ENCODE peak calls at places on chromosomes 5 and 9, in four cellular contexts. F, C, X and M are unnamed samples.

GRCh38 chr5:131539251-131539650 is 95.8 kb downstream of the RAPGEF6 start:
- DNase-seq in F (no peak), C (no peak), X (no peak), M (no peak)

GRCh38 chr9:114055061-114055460 is 23.0 kb downstream of the AMBP start:
- DNase-seq in X (no peak), C (no peak), F (no peak), M (no peak)

GRCh38 chr9:93020785-93021670 is 37.5 kb upstream of the SUSD3 start:
- DNase-seq in F (no peak), C (no peak), X (no peak), M (no peak)

GRCh38 chr5:23506329-23507236 is 826 bp upstream of the PRDM9 start:
- DNase-seq in F (no peak), C (no peak), X (no peak), M (no peak)

GRCh38 chr9:126794441-126794840 is 10.4 kb upstream of the ZBTB43 start:
- DNase-seq in C (no peak), X (no peak), F (no peak), M (no peak)

GRCh38 chr5:141849371-141850182 is 28.6 kb downstream of the PCDH1 start:
- DNase-seq in C (peak), F (peak), X (peak), M (no peak)

GRCh38 chr5:1801954-1802295 is 718 bp downstream of the NDUFS6 start:
- DNase-seq in C (no peak), F (peak), X (no peak), M (no peak)

GRCh38 chr9:24351952-24352351 is 193.7 kb downstream of the IZUMO3 start:
- DNase-seq in F (no peak), X (no peak), C (no peak), M (no peak)

GRCh38 chr9:97046228-97046627 is 7.3 kb upstream of the CTSV start:
- DNase-seq in X (no peak), F (no peak), C (no peak), M (no peak)

GRCh38 chr9:5375790-5376477 is 36.3 kb upstream of the RLN1 start:
- DNase-seq in F (no peak), C (no peak), X (no peak), M (no peak)

GRCh38 chr9:123771690-123772089 is 158.2 kb downstream of the DENND1A start:
- DNase-seq in X (no peak), C (no peak), F (no peak), M (no peak)

GRCh38 chr9:123772374-123772773 is 157.6 kb downstream of the DENND1A start:
- DNase-seq in C (no peak), X (no peak), F (no peak), M (no peak)

GRCh38 chr9:123775289-123775688 is 154.6 kb downstream of the DENND1A start:
- DNase-seq in C (no peak), F (no peak), X (no peak), M (no peak)

GRCh38 chr9:123773783-123774182 is 156.1 kb downstream of the DENND1A start:
- DNase-seq in X (no peak), F (no peak), C (no peak), M (no peak)

GRCh38 chr9:123772967-123773366 is 157.0 kb downstream of the DENND1A start:
- DNase-seq in F (no peak), X (peak), C (no peak), M (no peak)
- TF ChIP-seq SPI1 in F (no peak), X (peak), C (no peak), M (no peak)

DNA sequence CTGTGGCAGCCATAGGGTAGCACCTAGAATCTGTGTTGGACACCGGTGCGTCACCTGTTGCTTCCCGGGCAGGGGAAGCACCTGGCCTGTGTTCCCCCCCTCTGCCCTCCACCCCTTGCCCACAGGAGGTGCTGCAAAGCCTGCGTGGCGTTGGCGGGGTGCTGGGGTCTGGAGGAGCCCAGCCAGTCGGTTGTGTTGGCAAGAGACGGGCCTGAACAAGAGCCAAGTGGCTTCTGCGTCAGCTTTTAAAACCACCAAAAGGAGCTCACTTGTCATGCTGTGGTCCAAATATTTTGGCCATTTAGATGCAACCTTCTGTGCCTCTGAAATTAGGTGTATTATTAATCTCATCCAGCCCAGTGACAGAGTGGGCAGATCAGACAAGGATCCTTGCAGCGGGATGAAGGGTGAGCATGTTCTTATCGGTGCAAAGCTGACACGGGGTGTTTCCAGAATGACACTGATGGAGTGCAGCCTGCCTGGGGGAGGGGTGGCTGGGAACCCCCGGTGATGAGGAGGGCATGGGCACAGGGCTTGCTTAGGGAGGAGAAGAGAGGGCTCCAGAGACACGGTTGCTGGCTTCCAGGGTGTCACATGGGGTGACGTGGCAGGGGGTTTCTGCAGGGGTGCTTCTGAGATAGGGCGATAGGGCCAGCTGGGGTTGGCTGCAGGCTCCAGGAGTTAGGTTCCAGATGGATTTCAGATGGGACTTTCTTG is 9.7 kb upstream of the RXRA start:
- DNase-seq in F (peak), X (no peak), C (no peak), M (peak)
- TF ChIP-seq SPI1 in F (no peak), X (no peak), C (no peak), M (no peak)

GRCh38 chr5:134647750-134648424 is 698 bp upstream of the SEC24A start:
- DNase-seq in F (peak), X (peak), C (no peak), M (peak)

GRCh38 chr5:134651531-134651930 is 2.9 kb downstream of the SEC24A start:
- DNase-seq in X (no peak), C (no peak), F (no peak), M (no peak)

GRCh38 chr5:134648425-134649162 is at the start of gene SEC24A:
- DNase-seq in F (peak), X (peak), C (peak), M (no peak)

GRCh38 chr5:134649163-134649916 is 755 bp downstream of the SEC24A start:
- DNase-seq in X (no peak), F (peak), C (no peak), M (no peak)
- TF ChIP-seq SPI1 in X (no peak), F (no peak), C (no peak), M (no peak)

DNA sequence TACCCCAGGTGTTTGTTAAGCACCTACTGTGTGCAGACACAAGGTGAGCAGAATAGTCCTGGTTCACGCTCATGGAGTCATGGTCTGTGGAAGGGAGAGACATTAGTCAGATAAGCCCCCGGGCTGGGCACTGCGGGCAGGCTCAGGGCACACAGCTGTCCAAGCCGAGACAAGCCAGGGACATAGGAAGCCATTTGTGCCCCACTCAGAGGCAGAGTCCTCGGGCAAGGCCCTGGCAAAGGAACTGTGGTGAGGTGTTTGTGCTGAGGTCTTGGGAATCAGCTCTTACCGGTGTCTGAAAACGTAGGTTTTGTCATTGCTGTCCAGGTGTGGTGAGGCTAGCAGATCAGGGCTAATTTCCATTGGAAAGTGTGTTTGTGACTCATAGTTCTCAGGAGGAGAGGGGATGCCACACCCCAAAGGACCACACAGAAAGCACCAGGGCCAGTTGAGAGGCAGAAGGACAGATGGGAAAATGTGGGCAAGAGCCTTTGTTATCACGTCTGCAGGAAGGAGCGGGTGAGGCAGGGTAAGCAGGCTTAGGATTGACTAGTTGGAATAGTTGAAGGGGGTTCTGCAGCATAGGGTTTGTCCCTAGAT is 46.1 kb upstream of the NEURL1B start:
- DNase-seq in X (no peak), F (no peak), C (no peak), M (no peak)
- TF ChIP-seq SPI1 in X (no peak), F (no peak), C (no peak), M (no peak)

GRCh38 chr5:77531297-77531696 is 39.2 kb upstream of the WDR41 start:
- DNase-seq in C (no peak), X (no peak), F (no peak), M (no peak)
- TF ChIP-seq SPI1 in C (no peak), X (no peak), F (no peak), M (no peak)

DNA sequence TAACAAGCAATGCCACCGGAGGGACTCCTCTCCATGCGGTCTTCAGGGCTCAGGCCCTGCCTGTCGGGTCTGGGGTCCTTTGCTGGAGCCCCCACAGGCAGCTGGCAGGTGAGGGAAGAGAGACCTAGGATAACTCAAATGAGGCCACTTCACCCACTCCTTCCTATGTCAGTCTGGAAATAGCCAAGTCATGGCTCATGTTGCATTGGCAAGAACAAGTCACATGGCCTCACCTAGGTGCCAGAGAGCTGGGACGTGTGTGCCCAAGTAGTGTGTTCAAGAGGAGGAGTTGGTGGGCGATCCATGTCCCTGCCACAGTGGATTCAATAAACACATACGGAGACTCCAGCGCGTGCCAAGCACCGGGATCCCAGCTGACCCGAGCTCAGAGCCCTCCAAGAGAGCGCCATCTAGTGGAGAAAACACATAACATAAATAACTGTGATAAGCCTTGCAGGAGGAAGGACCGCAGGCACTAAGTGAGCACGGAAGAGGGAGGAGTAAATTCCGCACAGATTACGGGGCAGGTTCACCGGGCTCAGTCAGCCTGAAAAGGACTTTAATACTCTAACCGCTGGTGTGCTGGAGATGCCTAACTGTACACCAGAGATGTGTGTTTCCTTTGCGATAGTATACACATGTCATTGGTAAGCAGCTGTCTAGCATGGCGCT is 580.8 kb downstream of the CCDC171 start:
- DNase-seq in C (peak), F (peak), X (peak), M (no peak)
- TF ChIP-seq SPI1 in C (no peak), F (no peak), X (no peak), M (no peak)